ENCODE peak calls at places on chromosomes 13 and 19, in four cellular contexts. U is substantia nigra, K is endodermal cell, N is uterus. W is an unnamed sample.
A peak's percentile ranks its signal among the peaks of the same experiment; 100 is the strongest.

GRCh38 chr13:49669735-49670309 is 21.5 kb downstream of the EBPL start:
- DNase-seq in U (peak; percentile 60), N (no peak), K (peak; percentile 83), W (peak; percentile 53)

GRCh38 chr13:28958018-28958417 is 137.9 kb downstream of the MTUS2 start:
- DNase-seq in U (no peak), N (no peak), K (no peak), W (no peak)

GRCh38 chr19:38684078-38684861 is 36.8 kb downstream of the ACTN4 start:
- DNase-seq in K (peak; percentile 78), U (no peak), N (peak; percentile 80), W (no peak)

GRCh38 chr13:50923272-50923671 is 13.7 kb downstream of the RNASEH2B start:
- DNase-seq in U (no peak), K (no peak), N (no peak), W (no peak)

GRCh38 chr13:48730971-48731658 is 77.4 kb downstream of the CYSLTR2 start:
- DNase-seq in N (no peak), U (no peak), K (peak; percentile 56), W (no peak)

GRCh38 chr19:5154129-5154798 is 185.4 kb downstream of the KDM4B start:
- DNase-seq in U (no peak), N (peak; percentile 19), K (peak; percentile 91), W (peak; percentile 11)

GRCh38 chr13:110866491-110867170 is 48.2 kb downstream of the ANKRD10 start:
- DNase-seq in U (no peak), N (no peak), K (no peak), W (no peak)

GRCh38 chr13:38687246-38688229 is 661 bp downstream of the FREM2 start:
- DNase-seq in N (no peak), K (no peak), U (no peak), W (peak; percentile 17)

GRCh38 chr19:6270822-6271221 is 9.0 kb downstream of the MLLT1 start:
- DNase-seq in N (no peak), K (no peak), U (no peak), W (no peak)

GRCh38 chr19:6271721-6272410 is 7.9 kb downstream of the MLLT1 start:
- DNase-seq in K (peak; percentile 53), N (peak; percentile 94), U (peak; percentile 69), W (peak; percentile 89)

GRCh38 chr19:6272411-6272791 is 7.4 kb downstream of the MLLT1 start:
- DNase-seq in U (no peak), N (peak; percentile 35), K (no peak), W (no peak)

GRCh38 chr19:6270076-6270745 is 9.6 kb downstream of the MLLT1 start:
- DNase-seq in U (no peak), N (peak; percentile 23), K (no peak), W (no peak)

DNA sequence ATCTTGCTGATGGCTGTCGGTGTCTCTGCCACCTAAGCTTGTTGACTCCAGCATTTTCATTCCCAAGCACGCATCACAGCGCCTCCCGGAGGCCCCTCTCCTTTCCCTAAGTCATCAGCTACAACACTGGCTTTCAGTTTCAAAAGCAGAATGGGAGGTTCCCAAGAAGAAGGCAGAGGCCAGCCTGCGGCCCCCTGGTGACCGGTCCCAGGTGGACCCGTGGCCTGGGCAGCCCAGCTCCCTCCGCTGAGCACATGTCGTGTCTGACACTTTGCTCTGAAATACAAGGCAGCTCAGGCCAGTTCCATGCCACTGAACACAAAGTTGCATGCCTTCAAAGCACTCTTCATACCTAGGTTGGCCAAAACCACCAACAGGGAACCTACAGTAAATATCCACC is 8.5 kb downstream of the MLLT1 start:
- DNase-seq in N (peak; percentile 26), K (peak; percentile 80), U (no peak), W (no peak)
- H3K27ac ChIP-seq in N (peak overlapping the region; percentile 93), K (peak overlapping the region; percentile 11), U (no peak overlapping the region), W (peak overlapping the region; percentile 82)

DNA sequence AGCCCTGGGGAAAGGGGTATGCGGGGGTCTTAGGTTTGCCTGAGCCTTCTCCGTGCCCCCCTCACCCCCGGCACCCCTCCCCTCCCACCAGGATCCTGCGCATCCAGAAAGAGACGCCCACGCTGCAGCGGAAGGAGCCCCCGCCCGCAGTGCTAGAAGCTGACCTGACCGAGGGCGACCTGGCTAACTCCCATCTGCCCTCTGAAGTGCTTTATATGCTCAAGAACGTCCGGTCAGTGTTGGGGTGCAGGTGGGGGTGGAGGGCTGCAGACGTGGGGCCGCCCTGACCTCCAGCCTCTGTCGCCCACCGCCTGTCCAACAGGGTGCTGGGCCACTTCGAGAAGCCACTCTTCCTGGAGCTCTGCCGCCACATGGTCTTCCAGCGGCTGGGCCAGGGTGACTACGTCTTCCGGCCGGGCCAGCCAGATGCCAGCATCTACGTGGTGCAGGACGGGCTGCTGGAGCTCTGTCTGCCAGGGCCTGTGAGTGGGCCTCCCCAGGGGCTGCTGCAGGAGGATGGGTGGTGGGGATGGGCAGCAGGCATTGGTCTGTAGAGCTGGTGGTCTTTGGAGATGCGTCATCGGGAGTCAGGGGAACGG is 4.4 kb downstream of the PNPLA6 start:
- DNase-seq in U (no peak), K (no peak), N (no peak), W (no peak)
- H3K27ac ChIP-seq in U (no peak overlapping the region), K (no peak overlapping the region), N (no peak overlapping the region), W (no peak overlapping the region)

GRCh38 chr19:2040647-2041435 is 10.2 kb downstream of the MKNK2 start:
- DNase-seq in K (no peak), U (no peak), N (peak; percentile 21), W (no peak)

GRCh38 chr19:2041686-2042484 is 9.2 kb downstream of the MKNK2 start:
- DNase-seq in K (peak; percentile 99), N (peak; percentile 99), U (peak; percentile 98), W (peak; percentile 98)

GRCh38 chr19:2042485-2043268 is 8.4 kb downstream of the MKNK2 start:
- DNase-seq in U (no peak), N (peak; percentile 59), K (no peak), W (peak; percentile 53)

GRCh38 chr19:2039959-2040646 is 10.9 kb downstream of the MKNK2 start:
- DNase-seq in K (no peak), U (no peak), N (peak; percentile 29), W (peak; percentile 33)

DNA sequence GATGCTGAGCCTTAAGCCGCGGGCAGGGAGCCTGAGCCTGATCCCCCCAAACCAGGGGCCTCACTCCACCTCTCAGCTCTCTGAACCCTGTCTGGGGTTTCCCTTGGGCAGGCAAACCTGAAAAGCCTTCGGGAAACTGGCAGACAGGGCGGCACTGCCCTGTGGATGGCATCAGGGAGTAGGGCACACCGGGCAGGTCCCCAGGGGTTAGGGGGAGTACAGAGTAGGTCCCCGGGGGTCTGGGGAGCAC is 9.7 kb downstream of the MKNK2 start:
- DNase-seq in U (no peak), K (no peak), N (no peak), W (no peak)
- H3K27ac ChIP-seq in U (peak overlapping the region; percentile 92), K (no peak overlapping the region), N (peak overlapping the region; percentile 89), W (peak overlapping the region; percentile 92)

DNA sequence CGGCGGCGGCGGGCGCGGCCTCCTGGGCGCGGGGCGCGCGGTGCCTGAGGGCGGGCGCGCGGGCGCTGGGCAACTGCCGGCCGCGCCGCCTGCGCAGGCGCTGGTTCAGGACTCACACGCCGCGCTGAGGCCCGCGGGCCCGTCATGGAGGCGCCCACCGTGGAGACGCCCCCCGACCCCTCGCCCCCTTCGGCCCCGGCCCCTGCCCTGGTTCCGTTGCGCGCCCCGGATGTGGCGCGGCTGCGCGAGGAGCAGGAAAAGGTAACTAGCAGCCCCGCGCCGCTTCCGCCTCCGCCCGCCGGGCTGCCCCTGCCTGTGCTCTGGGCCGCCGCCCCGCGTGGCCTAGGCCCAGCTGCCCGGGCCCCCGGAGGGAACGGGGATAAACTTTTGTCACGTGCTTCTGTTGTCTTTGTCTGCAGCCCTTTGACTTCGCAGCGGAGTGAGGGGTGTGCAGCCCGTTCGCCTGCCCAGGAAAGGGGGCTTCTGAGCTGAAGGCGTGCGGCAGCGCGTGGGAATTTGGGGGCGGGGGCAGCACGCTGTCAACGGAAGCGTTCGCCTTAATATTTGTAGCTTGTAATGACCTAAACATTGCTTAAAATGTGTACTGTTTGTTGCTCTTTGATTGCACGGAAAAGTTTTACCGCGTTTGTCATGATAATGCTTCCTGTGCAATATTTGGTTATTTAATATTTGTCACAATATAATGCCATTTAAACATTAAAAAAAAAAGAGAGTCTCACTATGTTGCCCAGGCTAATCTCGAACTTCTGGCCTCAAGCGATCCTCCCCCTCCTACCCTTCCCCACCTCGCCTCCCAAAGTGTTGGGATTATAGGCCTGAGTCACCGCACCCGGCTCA is 594 bp downstream of the URI1 start:
- DNase-seq in N (peak; percentile 48), U (peak; percentile 71), K (peak; percentile 85), W (peak; percentile 65)
- H3K27ac ChIP-seq in N (peak overlapping the region; percentile 76), U (peak overlapping the region; percentile 79), K (peak overlapping the region; percentile 78), W (peak overlapping the region; percentile 81)

GRCh38 chr19:1609680-1610474 is 4.6 kb upstream of the UQCR11 start:
- DNase-seq in U (no peak), N (no peak), K (no peak), W (no peak)
- H3K27ac ChIP-seq in U (no peak overlapping the region), N (no peak overlapping the region), K (no peak overlapping the region), W (no peak overlapping the region)

DNA sequence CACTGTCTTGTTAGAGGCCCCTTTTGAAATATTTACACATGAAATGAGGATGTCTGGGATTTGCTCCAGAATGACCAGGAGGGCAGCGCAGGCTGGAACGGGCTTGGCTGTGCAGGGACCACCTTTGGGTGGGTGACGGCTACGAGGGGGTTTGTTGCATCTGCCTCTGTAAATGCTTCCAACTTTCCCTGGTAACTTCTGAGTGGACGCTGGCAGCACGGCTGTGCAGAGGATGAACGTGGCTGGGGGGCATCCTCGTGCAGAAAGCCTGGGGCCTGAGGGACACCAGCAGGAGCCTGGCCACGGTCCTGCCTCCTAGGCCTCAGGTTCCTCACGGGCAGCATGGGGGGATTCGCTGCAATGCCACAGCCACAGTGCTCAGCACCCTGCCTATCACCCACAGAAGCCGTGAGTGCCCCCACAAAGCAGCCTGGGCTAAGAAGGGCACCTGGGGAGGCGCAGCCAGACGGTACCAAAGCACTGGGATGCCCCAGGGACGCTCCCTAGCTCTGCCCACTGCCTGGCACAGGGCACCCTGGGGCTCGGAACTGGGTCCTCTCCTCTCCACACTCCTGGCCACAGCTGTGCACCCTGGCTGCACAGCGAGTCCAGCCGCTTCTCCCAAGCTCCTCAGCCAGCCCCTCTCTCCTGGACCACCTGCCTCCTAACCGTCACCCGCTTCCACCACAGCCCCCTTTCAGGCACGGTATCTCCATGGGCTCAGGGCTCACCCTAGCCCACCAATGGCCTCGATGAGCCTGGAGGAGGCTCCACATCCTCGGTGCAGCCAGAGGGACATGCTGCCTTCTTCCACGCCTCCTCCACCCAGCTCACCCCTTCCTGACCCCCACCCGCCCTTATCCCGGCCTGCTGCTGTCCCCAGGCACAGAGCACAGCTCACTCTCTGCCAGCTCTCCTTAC is 44.5 kb downstream of the MLLT1 start:
- DNase-seq in U (no peak), N (no peak), K (no peak), W (no peak)
- H3K27ac ChIP-seq in U (peak overlapping the region; percentile 35), N (peak overlapping the region; percentile 36), K (no peak overlapping the region), W (peak overlapping the region; percentile 90)

GRCh38 chr19:16360738-16361137 is 36.1 kb downstream of the KLF2 start:
- DNase-seq in K (no peak), N (no peak), U (no peak), W (no peak)
- H3K27ac ChIP-seq in K (no peak overlapping the region), N (no peak overlapping the region), U (no peak overlapping the region), W (no peak overlapping the region)

DNA sequence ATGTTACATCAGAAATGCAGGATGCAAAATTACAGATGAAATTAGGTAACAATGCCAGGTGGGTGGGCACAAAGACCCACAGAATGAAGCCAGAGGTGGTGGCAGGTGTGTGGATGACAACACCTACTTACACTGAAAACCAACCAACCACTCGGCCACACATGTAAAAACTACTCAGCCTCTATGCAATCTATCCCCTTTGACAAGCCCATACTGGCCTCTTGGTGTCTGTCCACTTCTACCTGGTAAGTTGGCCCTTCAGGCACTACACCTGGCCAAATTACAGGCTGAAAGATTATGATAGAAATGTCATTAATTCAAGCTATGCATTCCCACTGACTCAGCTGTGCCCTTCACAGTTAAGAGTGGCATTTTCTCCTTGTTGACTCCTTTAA is 50.0 kb downstream of the BRD4 start:
- DNase-seq in N (no peak), U (no peak), K (no peak), W (no peak)
- H3K27ac ChIP-seq in N (no peak overlapping the region), U (no peak overlapping the region), K (no peak overlapping the region), W (no peak overlapping the region)